ENCODE peak calls at places on chromosomes 1 and 21, in five cellular contexts. B is NCI-H2029, D is non-pigmented ciliary epithelial cell, Y is ascending aorta, H is AG20443. M is an unnamed sample.

GRCh38 chr1:181318858-181319235 is 164.5 kb upstream of the CACNA1E start:
- DNase-seq in B (no peak), D (no peak), Y (no peak), H (no peak), M (no peak)

GRCh38 chr1:162677607-162678371 is 45.5 kb downstream of the DDR2 start:
- DNase-seq in B (no peak), D (no peak), Y (no peak), H (no peak), M (no peak)

GRCh38 chr1:218369688-218370511 is 24.8 kb downstream of the TGFB2 start:
- DNase-seq in B (no peak), D (no peak), Y (no peak), H (peak; percentile 63), M (no peak)

GRCh38 chr1:183124259-183124658 is 61.8 kb upstream of the LAMC2 start:
- DNase-seq in B (peak; percentile 53), D (no peak), Y (no peak), H (no peak), M (no peak)

GRCh38 chr1:215887618-215888017 is 320.5 kb downstream of the KCTD3 start:
- DNase-seq in B (no peak), D (no peak), Y (no peak), H (no peak), M (no peak)

GRCh38 chr1:26858891-26859630 is 3.9 kb upstream of the SFN start:
- DNase-seq in B (no peak), D (no peak), Y (no peak), H (no peak), M (no peak)

GRCh38 chr1:7611421-7612010 is 159.6 kb upstream of the VAMP3 start:
- DNase-seq in B (no peak), D (no peak), Y (no peak), H (no peak), M (no peak)

GRCh38 chr21:32771134-32771523 is 426 bp downstream of the PAXBP1 start:
- DNase-seq in B (no peak), D (no peak), Y (peak; percentile 77), H (peak; percentile 78), M (peak; percentile 85)

GRCh38 chr1:72371259-72372035 is 89.1 kb upstream of the NEGR1 start:
- DNase-seq in B (no peak), D (no peak), Y (no peak), H (peak; percentile 5), M (no peak)

GRCh38 chr21:44316277-44316900 is 16.5 kb downstream of the PFKL start:
- DNase-seq in B (no peak), D (no peak), Y (no peak), H (no peak), M (no peak)

GRCh38 chr1:156677616-156678596 is 699 bp upstream of the NES start:
- DNase-seq in B (peak; percentile 16), D (no peak), Y (peak; percentile 81), H (peak; percentile 78), M (no peak)

GRCh38 chr1:226654046-226654445 is 85.0 kb downstream of the ITPKB start:
- DNase-seq in B (no peak), D (no peak), Y (no peak), H (no peak), M (no peak)

GRCh38 chr1:178774263-178774662 is 49.2 kb downstream of the RALGPS2 start:
- DNase-seq in B (no peak), D (peak; percentile 3), Y (no peak), H (no peak), M (no peak)